ENCODE peak calls at places on chromosomes 16 and 17, in eight cellular contexts. L, G, A, O, X, J, S and W are unnamed samples.

GRCh38 chr16:1057252-1057932 is 15.2 kb upstream of the SSTR5 start:
- DNase-seq in L (peak; percentile 69), G (peak; percentile 60), A (peak; percentile 82), O (peak; percentile 83), X (no peak), J (no peak), S (no peak), W (no peak)

GRCh38 chr16:85451646-85452363 is 161.3 kb upstream of the GSE1 start:
- DNase-seq in L (no peak), G (no peak), A (no peak), O (no peak), X (no peak), J (no peak), S (no peak), W (no peak)

GRCh38 chr17:41338961-41339485 is 11.6 kb downstream of the KRT33A start:
- DNase-seq in L (no peak), G (no peak), A (no peak), O (no peak), X (peak; percentile 81), J (peak; percentile 48), S (no peak), W (no peak)

GRCh38 chr16:88569614-88569984 is 604 bp upstream of the ZC3H18 start:
- DNase-seq in L (peak; percentile 42), G (no peak), A (no peak), O (no peak), X (no peak), J (no peak), S (no peak), W (peak; percentile 19)

GRCh38 chr16:22337045-22337444 is 37.4 kb downstream of the CDR2 start:
- DNase-seq in L (no peak), G (no peak), A (no peak), O (no peak), X (no peak), J (no peak), S (no peak), W (no peak)

GRCh38 chr16:84165746-84166145 is 20.6 kb downstream of the DNAAF1 start:
- DNase-seq in L (no peak), G (no peak), A (no peak), O (no peak), X (peak; percentile 31), J (no peak), S (no peak), W (no peak)

GRCh38 chr16:5634781-5635180 is 537.2 kb upstream of the EEF2KMT start:
- DNase-seq in L (no peak), G (no peak), A (no peak), O (no peak), X (no peak), J (no peak), S (no peak), W (no peak)

GRCh38 chr17:12673788-12674187 is 8.1 kb downstream of the MYOCD start:
- DNase-seq in L (no peak), G (no peak), A (no peak), O (no peak), X (peak; percentile 66), J (no peak), S (no peak), W (no peak)

GRCh38 chr16:23092801-23093117 is 56.5 kb downstream of the USP31 start:
- DNase-seq in L (no peak), G (no peak), A (no peak), O (no peak), X (no peak), J (no peak), S (no peak), W (no peak)

GRCh38 chr17:48047113-48047740 is 932 bp upstream of the NFE2L1 start:
- DNase-seq in L (no peak), G (no peak), A (no peak), O (peak; percentile 47), X (no peak), J (no peak), S (peak; percentile 47), W (no peak)

GRCh38 chr16:70377782-70378181 is 31.1 kb downstream of the DDX19A start:
- DNase-seq in L (no peak), G (no peak), A (no peak), O (no peak), X (no peak), J (no peak), S (no peak), W (no peak)

GRCh38 chr16:56289412-56289811 is 98.1 kb downstream of the GNAO1 start:
- DNase-seq in L (no peak), G (no peak), A (no peak), O (no peak), X (no peak), J (no peak), S (no peak), W (no peak)

GRCh38 chr16:50275428-50276127 is 9.2 kb downstream of the ADCY7 start:
- DNase-seq in L (peak; percentile 9), G (no peak), A (no peak), O (no peak), X (no peak), J (no peak), S (no peak), W (no peak)

GRCh38 chr17:76007850-76008165 is 7.2 kb downstream of the CDK3 start:
- DNase-seq in L (no peak), G (no peak), A (no peak), O (no peak), X (no peak), J (no peak), S (no peak), W (no peak)

GRCh38 chr16:72537684-72538083 is 365.7 kb upstream of the PMFBP1 start:
- DNase-seq in L (no peak), G (no peak), A (no peak), O (no peak), X (peak; percentile 17), J (no peak), S (no peak), W (peak; percentile 74)

GRCh38 chr16:67198238-67198734 is 645 bp upstream of the ELMO3 start:
- DNase-seq in L (peak; percentile 77), G (no peak), A (peak; percentile 43), O (peak; percentile 57), X (peak; percentile 40), J (no peak), S (peak; percentile 41), W (peak; percentile 50)

GRCh38 chr16:89037261-89038152 is 56.1 kb upstream of the ACSF3 start:
- DNase-seq in L (peak; percentile 47), G (no peak), A (peak; percentile 55), O (peak; percentile 47), X (peak; percentile 23), J (no peak), S (peak; percentile 61), W (peak; percentile 13)

GRCh38 chr16:64008131-64008530 is 1113.7 kb downstream of the CDH11 start:
- DNase-seq in L (no peak), G (no peak), A (no peak), O (no peak), X (no peak), J (no peak), S (no peak), W (no peak)

GRCh38 chr17:957856-958421 is 21.6 kb downstream of the NXN start:
- DNase-seq in L (no peak), G (no peak), A (no peak), O (no peak), X (peak; percentile 24), J (no peak), S (peak; percentile 62), W (no peak)

GRCh38 chr17:12729086-12729485 is 60.2 kb upstream of the ARHGAP44 start:
- DNase-seq in L (no peak), G (no peak), A (no peak), O (no peak), X (peak; percentile 78), J (no peak), S (no peak), W (no peak)

GRCh38 chr17:81652901-81653771 is 3.2 kb downstream of the PDE6G start:
- DNase-seq in L (no peak), G (no peak), A (peak; percentile 28), O (peak; percentile 49), X (no peak), J (no peak), S (no peak), W (no peak)

GRCh38 chr16:87387942-87388817 is 4.0 kb upstream of the MAP1LC3B start:
- DNase-seq in L (peak; percentile 86), G (peak; percentile 64), A (peak; percentile 90), O (peak; percentile 86), X (peak; percentile 100), J (peak; percentile 100), S (peak; percentile 100), W (peak; percentile 99)